ENCODE peak calls at places on chromosome 18, in four cellular contexts. G, X, M and V are unnamed samples.

GRCh38 chr18:12838178-12838634 is 45.8 kb downstream of the PTPN2 start:
- DNase-seq in G (no peak), X (no peak), M (peak), V (no peak)

GRCh38 chr18:392926-393325 is 107.6 kb downstream of the COLEC12 start:
- DNase-seq in G (peak), X (no peak), M (no peak), V (no peak)

GRCh38 chr18:63025251-63025710 is 294.3 kb downstream of the BCL2 start:
- DNase-seq in G (peak), X (no peak), M (no peak), V (peak)

GRCh38 chr18:74817576-74817975 is 219.9 kb downstream of the ZNF407 start:
- DNase-seq in G (no peak), X (no peak), M (no peak), V (no peak)

GRCh38 chr18:59649575-59649974 is 47.6 kb downstream of the CCBE1 start:
- DNase-seq in G (no peak), X (no peak), M (no peak), V (no peak)

GRCh38 chr18:48962857-48963554 is 12.2 kb upstream of the SMAD7 start:
- DNase-seq in G (no peak), X (no peak), M (no peak), V (no peak)

GRCh38 chr18:21897811-21898210 is 157.2 kb downstream of the MIB1 start:
- DNase-seq in G (peak), X (no peak), M (no peak), V (no peak)

GRCh38 chr18:23302852-23303527 is 150.1 kb upstream of the RIOK3 start:
- DNase-seq in G (no peak), X (no peak), M (no peak), V (no peak)